ENCODE peak calls at places on chromosomes 4 and X, in six cellular contexts. R, Z, S, K, V and N are unnamed samples.

GRCh38 chr4:143382539-143382938 is 45.9 kb downstream of the GAB1 start:
- DNase-seq in R (no peak), Z (no peak), S (no peak), K (no peak), V (no peak), N (no peak)

GRCh38 chr4:122583906-122584305 is 37.0 kb downstream of the IL21 start:
- DNase-seq in R (no peak), Z (no peak), S (no peak), K (no peak), V (no peak), N (no peak)

GRCh38 chrX:101395789-101396188 is 5.0 kb downstream of the RPL36A start:
- DNase-seq in R (no peak), Z (no peak), S (no peak), K (no peak), V (no peak), N (no peak)

GRCh38 chr4:185265942-185266341 is 56.5 kb downstream of the SNX25 start:
- DNase-seq in R (peak), Z (peak), S (no peak), K (no peak), V (no peak), N (no peak)

GRCh38 chrX:117522725-117523700 is 593.6 kb downstream of the KLHL13 start:
- DNase-seq in R (no peak), Z (no peak), S (no peak), K (no peak), V (no peak), N (no peak)

GRCh38 chr4:1362521-1362920 is 15.5 kb downstream of the UVSSA start:
- DNase-seq in R (no peak), Z (no peak), S (no peak), K (no peak), V (no peak), N (no peak)

GRCh38 chr4:88163286-88163685 is 4.8 kb upstream of the ABCG2 start:
- DNase-seq in R (no peak), Z (no peak), S (no peak), K (no peak), V (no peak), N (no peak)

GRCh38 chr4:15245006-15245530 is 182.8 kb upstream of the C1QTNF7 start:
- DNase-seq in R (no peak), Z (no peak), S (no peak), K (no peak), V (no peak), N (no peak)

GRCh38 chr4:181504846-181505374 is 738.3 kb upstream of the TENM3 start:
- DNase-seq in R (no peak), Z (no peak), S (no peak), K (no peak), V (no peak), N (no peak)

GRCh38 chr4:153750197-153750817 is 9.5 kb downstream of the RNF175 start:
- DNase-seq in R (peak), Z (peak), S (peak), K (peak), V (peak), N (peak)

GRCh38 chr4:53019485-53020382 is 157.6 kb downstream of the RASL11B start:
- DNase-seq in R (no peak), Z (peak), S (peak), K (no peak), V (no peak), N (no peak)

GRCh38 chr4:148103647-148104355 is 338.4 kb downstream of the NR3C2 start:
- DNase-seq in R (no peak), Z (no peak), S (no peak), K (no peak), V (no peak), N (no peak)

GRCh38 chrX:2848806-2849420 is 20.2 kb downstream of the GYG2 start:
- DNase-seq in R (no peak), Z (peak), S (peak), K (peak), V (no peak), N (no peak)

GRCh38 chrX:52852110-52852872 is 15.6 kb downstream of the XAGE3 start:
- DNase-seq in R (no peak), Z (no peak), S (no peak), K (no peak), V (no peak), N (no peak)

GRCh38 chr4:38902695-38903094 is 35.1 kb downstream of the FAM114A1 start:
- DNase-seq in R (peak), Z (peak), S (no peak), K (no peak), V (peak), N (peak)

GRCh38 chr4:164212134-164212533 is 541.8 kb upstream of the SMIM31 start:
- DNase-seq in R (no peak), Z (peak), S (no peak), K (no peak), V (no peak), N (no peak)

GRCh38 chrX:11998944-11999343 is 139.3 kb upstream of the FRMPD4 start:
- DNase-seq in R (no peak), Z (no peak), S (no peak), K (no peak), V (no peak), N (no peak)

GRCh38 chrX:136214551-136214950 is 36.6 kb downstream of the MAP7D3 start:
- DNase-seq in R (no peak), Z (peak), S (peak), K (peak), V (no peak), N (no peak)

GRCh38 chr4:100907465-100908454 is 389.9 kb upstream of the EMCN start:
- DNase-seq in R (no peak), Z (peak), S (no peak), K (no peak), V (no peak), N (no peak)

GRCh38 chrX:83508006-83508405 is at the start of gene POU3F4:
- DNase-seq in R (no peak), Z (no peak), S (peak), K (peak), V (no peak), N (no peak)

GRCh38 chr4:39754309-39754708 is 56.4 kb downstream of the UBE2K start:
- DNase-seq in R (no peak), Z (no peak), S (no peak), K (no peak), V (no peak), N (no peak)

GRCh38 chr4:54233697-54234496 is 4.8 kb downstream of the PDGFRA start:
- DNase-seq in R (peak), Z (peak), S (peak), K (peak), V (peak), N (no peak)

GRCh38 chr4:111923786-111924185 is 221.5 kb upstream of the FAM241A start:
- DNase-seq in R (no peak), Z (peak), S (no peak), K (no peak), V (no peak), N (no peak)

GRCh38 chr4:122960298-122960985 is 38.0 kb upstream of the NUDT6 start:
- DNase-seq in R (no peak), Z (no peak), S (no peak), K (no peak), V (no peak), N (no peak)

GRCh38 chr4:31545755-31546154 is 825.6 kb downstream of the PCDH7 start:
- DNase-seq in R (no peak), Z (no peak), S (no peak), K (no peak), V (no peak), N (no peak)

GRCh38 chr4:113288691-113289090 is 239.2 kb downstream of the ANK2 start:
- DNase-seq in R (no peak), Z (no peak), S (no peak), K (no peak), V (no peak), N (no peak)

GRCh38 chr4:33494150-33494549 is 2750.2 kb downstream of the ARAP2 start:
- DNase-seq in R (no peak), Z (peak), S (no peak), K (no peak), V (no peak), N (no peak)

GRCh38 chrX:19707472-19707871 is 179.9 kb downstream of the SH3KBP1 start:
- DNase-seq in R (no peak), Z (no peak), S (no peak), K (no peak), V (no peak), N (no peak)

GRCh38 chr4:13711233-13711775 is 83.8 kb upstream of the BOD1L1 start:
- DNase-seq in R (no peak), Z (no peak), S (no peak), K (no peak), V (no peak), N (no peak)

GRCh38 chrX:72245461-72246089 is 6.7 kb upstream of the ERCC6L start:
- DNase-seq in R (peak), Z (peak), S (peak), K (peak), V (peak), N (no peak)

GRCh38 chr4:149718500-149718899 is 97.1 kb downstream of the IQCM start:
- DNase-seq in R (no peak), Z (no peak), S (no peak), K (no peak), V (no peak), N (no peak)

GRCh38 chr4:123116412-123116811 is 194.0 kb upstream of the NUDT6 start:
- DNase-seq in R (no peak), Z (no peak), S (no peak), K (no peak), V (no peak), N (no peak)

GRCh38 chr4:181662383-181662782 is 580.8 kb upstream of the TENM3 start:
- DNase-seq in R (no peak), Z (no peak), S (no peak), K (no peak), V (no peak), N (no peak)

GRCh38 chr4:9944431-9945425 is 76.6 kb downstream of the SLC2A9 start:
- DNase-seq in R (no peak), Z (peak), S (no peak), K (no peak), V (no peak), N (no peak)

GRCh38 chr4:86054676-86055075 is 305.2 kb downstream of the MAPK10 start:
- DNase-seq in R (no peak), Z (no peak), S (no peak), K (no peak), V (no peak), N (no peak)

GRCh38 chrX:77776648-77777047 is 9.4 kb downstream of the ATRX start:
- DNase-seq in R (no peak), Z (no peak), S (no peak), K (no peak), V (no peak), N (no peak)